ENCODE peak calls at places on chromosomes 13 and 19, in seven cellular contexts. E is HAP-1, O is heart left ventricle, R is HCT116, K is ovary, T is A673, H is psoas muscle. X is an unnamed sample. For H3K9me3 and H3K4me1, the result is how much of the 10 kb centered on the place peaks cover.

GRCh38 chr13:21583496-21583895 is 20.5 kb downstream of the MICU2 start:
- DNase-seq in T (peak), O (no peak), R (no peak), K (no peak), E (no peak), H (no peak), X (peak)

GRCh38 chr13:44459674-44460073 is 86.0 kb downstream of the SERP2 start:
- DNase-seq in E (no peak), R (no peak), K (no peak), T (no peak), O (no peak), H (peak), X (no peak)

GRCh38 chr19:47071731-47072130 is 23.3 kb upstream of the TMEM160 start:
- DNase-seq in O (no peak), R (no peak), K (no peak), T (no peak), H (no peak), E (no peak), X (no peak)

GRCh38 chr13:36480726-36481485 is 48.6 kb downstream of the CCNA1 start:
- DNase-seq in K (no peak), O (no peak), E (no peak), T (peak), H (no peak), R (no peak), X (no peak)

GRCh38 chr19:4533334-4533733 is 1.7 kb downstream of the PLIN5 start:
- DNase-seq in O (no peak), H (no peak), T (no peak), R (no peak), E (no peak), K (no peak), X (no peak)

GRCh38 chr19:4338441-4339350 is at the start of gene STAP2:
- DNase-seq in O (no peak), T (no peak), K (peak), E (no peak), H (no peak), R (no peak), X (no peak)

GRCh38 chr13:41289463-41289881 is 21.6 kb upstream of the NAA16 start:
- DNase-seq in T (no peak), R (no peak), O (no peak), H (no peak), E (no peak), K (no peak), X (no peak)

GRCh38 chr19:5144545-5145179 is 175.7 kb downstream of the KDM4B start:
- DNase-seq in E (no peak), K (peak), H (peak), O (peak), T (no peak), R (no peak), X (no peak)

GRCh38 chr19:53545271-53546065 is 7.5 kb downstream of the ZNF331 start:
- DNase-seq in T (no peak), K (no peak), H (no peak), E (no peak), O (no peak), R (no peak), X (no peak)

GRCh38 chr19:1853295-1854031 is 5.2 kb upstream of the REXO1 start:
- DNase-seq in E (peak), O (peak), R (peak), K (peak), T (peak), H (peak), X (no peak)

GRCh38 chr19:19026299-19026971 is 6.9 kb downstream of the SUGP2 start:
- DNase-seq in H (no peak), T (no peak), E (no peak), K (no peak), O (no peak), R (no peak), X (no peak)

GRCh38 chr13:34627905-34628682 is 314.0 kb upstream of the NBEA start:
- DNase-seq in H (no peak), K (no peak), T (no peak), E (no peak), R (no peak), O (no peak), X (no peak)

GRCh38 chr19:31277516-31277915 is 71.7 kb downstream of the TSHZ3 start:
- DNase-seq in R (no peak), O (no peak), H (no peak), E (no peak), T (no peak), K (no peak), X (no peak)

GRCh38 chr13:18960637-18961227 is 220.9 kb downstream of the TUBA3C start:
- DNase-seq in O (no peak), K (no peak), E (no peak), T (no peak), H (no peak), R (no peak), X (no peak)

GRCh38 chr13:18961383-18962117 is 220.1 kb downstream of the TUBA3C start:
- DNase-seq in R (no peak), O (no peak), T (no peak), E (no peak), K (no peak), H (no peak), X (no peak)

GRCh38 chr13:18959996-18960395 is 221.6 kb downstream of the TUBA3C start:
- DNase-seq in T (no peak), E (no peak), H (no peak), K (no peak), R (no peak), O (no peak), X (no peak)

GRCh38 chr13:18964942-18965341 is 216.7 kb downstream of the TUBA3C start:
- DNase-seq in O (no peak), R (no peak), H (no peak), E (no peak), T (no peak), K (no peak), X (no peak)

GRCh38 chr13:18962168-18962734 is 219.4 kb downstream of the TUBA3C start:
- DNase-seq in K (no peak), E (no peak), H (no peak), R (no peak), O (no peak), T (no peak), X (no peak)
- H3K9me3 ChIP-seq in K (under half), E (under half), H (under half), R (under half), O (under half), T (under half), X (under half)

GRCh38 chr13:26952551-26953138 is 192.1 kb upstream of the GPR12 start:
- DNase-seq in R (no peak), K (no peak), H (no peak), T (no peak), O (no peak), E (no peak), X (no peak)

GRCh38 chr13:26949701-26950345 is 189.2 kb upstream of the GPR12 start:
- DNase-seq in E (no peak), O (no peak), K (no peak), H (no peak), T (no peak), R (no peak), X (no peak)

GRCh38 chr13:26951581-26952177 is 191.1 kb upstream of the GPR12 start:
- DNase-seq in H (no peak), T (no peak), O (no peak), E (no peak), R (no peak), K (no peak), X (no peak)

GRCh38 chr13:26950968-26951367 is 190.4 kb upstream of the GPR12 start:
- DNase-seq in R (no peak), O (no peak), T (no peak), K (no peak), H (no peak), E (no peak), X (no peak)

GRCh38 chr13:26950546-26950945 is 190.0 kb upstream of the GPR12 start:
- DNase-seq in K (no peak), O (no peak), H (no peak), R (no peak), E (no peak), T (no peak), X (no peak)
- H3K4me1 ChIP-seq in K (under half), O (under half), H (under half), R (under half), E (under half), T (under half), X (under half)

DNA sequence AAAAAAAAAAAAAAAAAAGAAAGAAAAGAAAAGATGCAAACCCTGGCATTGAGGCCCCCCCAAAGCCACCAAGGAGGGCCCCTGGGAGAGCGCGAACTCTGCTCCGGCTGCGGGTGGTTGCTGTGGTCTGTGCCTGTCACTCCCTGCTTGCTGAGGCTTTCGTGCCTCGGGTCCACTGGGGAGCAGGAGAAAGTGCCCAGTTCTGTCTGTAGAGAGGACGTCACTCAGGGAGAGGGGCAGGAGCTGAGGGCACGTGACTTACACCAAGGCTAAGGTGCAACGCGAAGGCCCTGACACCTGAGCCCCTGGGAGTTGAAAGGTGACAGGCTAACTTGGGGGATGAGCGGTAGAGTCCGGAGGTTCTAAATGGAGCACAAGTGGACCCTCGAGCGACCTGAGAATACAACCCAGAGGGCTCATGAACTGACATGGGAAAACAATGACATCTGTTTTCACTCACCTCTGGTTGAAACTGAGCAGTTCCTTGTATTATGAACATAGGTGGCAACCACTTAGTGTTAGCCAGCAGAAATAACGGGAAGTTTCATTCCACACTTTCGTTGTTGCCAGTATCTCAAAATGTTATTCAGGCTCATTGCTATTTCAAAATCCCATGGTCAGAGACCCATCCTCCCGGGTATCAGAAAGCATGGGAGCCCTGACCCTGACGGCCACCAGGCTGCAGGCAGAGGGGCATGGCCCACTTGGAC is 69.2 kb upstream of the TM9SF2 start:
- DNase-seq in K (no peak), R (no peak), E (no peak), O (no peak), H (no peak), T (no peak), X (no peak)
- H3K4me3 ChIP-seq in K (no peak), R (peak), E (no peak), O (peak), H (peak), T (no peak), X (no peak)

DNA sequence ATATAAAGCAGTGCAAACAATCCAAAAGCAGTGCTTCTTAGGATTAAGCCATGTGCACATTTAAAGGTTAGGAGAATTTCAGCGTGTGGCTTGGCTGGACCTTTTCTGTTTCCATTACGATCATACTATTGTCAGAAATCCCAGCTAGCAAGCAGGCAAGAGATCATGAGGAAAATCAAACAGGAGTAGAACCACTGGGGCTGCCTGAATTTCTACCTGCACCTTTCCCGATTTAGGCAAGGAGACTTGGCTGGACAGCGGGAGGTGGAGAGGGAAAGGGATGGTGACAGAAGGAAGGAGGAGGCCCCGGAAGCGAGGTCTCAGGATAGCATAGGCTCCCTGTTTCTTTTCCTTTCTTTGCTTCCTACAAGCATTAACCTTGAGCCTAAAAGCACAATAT is 102.5 kb downstream of the FGF14 start:
- DNase-seq in O (no peak), H (no peak), R (no peak), K (no peak), T (no peak), E (no peak), X (no peak)
- H3K9me3 ChIP-seq in O (under half), H (under half), R (under half), K (under half), T (under half), E (under half), X (under half)

DNA sequence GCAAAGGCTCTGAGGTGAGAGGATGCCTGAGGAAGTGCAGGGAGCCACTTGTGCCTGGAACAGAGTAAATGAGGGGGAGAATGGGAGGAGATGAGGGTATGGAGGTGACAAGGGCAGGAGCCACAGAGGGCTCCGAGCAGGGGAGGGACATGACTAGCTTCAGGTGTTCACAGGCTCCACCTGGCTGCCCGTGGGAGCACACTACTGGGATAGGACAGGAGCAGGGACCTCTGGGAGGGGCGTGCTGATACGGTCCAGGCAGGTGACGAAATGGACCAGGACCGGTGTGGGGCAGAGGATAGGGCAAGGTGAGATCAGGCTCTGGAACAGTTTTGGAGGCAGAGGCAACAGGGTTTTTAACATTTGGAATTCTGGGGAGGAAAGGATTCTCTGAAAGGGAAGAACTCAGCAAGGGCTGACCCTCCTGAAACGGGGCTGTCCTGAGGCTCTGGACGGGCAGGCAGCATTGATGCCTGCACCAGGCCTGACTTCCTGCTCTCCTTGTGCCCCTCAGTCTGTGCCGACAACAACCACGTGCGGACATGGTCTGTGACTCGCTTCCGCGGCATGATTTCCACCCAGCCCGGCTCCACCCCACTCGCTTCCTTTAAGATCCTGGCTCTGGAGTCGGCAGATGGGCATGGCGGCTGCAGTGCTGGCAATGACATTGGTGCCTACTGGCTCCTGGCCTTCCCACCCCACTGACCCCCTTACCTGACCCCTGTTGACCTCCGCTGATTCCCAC is 11.6 kb downstream of the SHKBP1 start:
- DNase-seq in R (peak), O (no peak), T (no peak), E (no peak), K (no peak), H (no peak), X (no peak)
- H3K4me1 ChIP-seq in R (under half), O (under half), T (under half), E (under half), K (under half), H (under half), X (under half)

DNA sequence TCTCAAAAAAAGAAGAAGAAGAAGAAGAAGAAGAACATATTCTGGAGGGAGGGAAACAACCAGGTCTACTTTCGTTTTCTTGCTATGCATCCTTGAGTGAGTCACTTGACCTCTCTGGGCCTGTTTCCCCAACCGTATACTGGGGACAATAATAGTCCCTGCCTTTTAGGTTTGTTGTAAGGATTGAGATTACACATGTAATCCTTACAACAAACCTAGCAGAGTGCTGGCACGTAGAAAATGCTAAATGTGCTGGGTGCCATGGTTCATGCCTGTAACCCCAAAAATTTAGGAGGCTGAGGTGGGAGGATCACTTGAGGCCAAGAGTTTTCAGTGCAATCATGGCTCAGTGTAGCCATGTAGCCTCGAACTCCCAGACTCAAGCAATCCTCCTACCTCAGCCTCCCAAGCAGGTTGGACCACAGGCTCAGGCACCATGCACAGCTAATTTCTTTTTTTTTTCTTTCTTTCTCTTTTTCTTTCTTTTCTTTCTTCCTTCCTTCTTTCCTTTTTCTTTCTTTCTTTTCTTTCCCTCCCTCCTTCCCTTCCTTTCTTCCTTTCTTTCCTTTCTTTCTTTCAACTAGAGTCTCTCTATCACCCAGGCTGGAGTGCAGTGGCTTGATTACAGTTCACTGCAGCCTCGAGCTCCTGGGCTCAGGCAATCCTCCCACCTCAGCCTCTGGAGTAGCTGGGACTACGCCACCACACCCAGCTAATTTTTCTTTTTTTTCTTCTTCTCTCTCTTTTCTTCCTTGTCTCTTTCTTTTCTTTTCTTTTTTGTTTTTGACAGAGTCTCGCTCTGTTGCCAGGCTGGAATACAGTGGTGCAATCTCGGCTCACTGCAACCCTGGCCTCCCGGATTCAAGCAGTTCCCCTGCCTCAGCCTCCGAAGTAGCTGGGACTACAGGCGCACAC is 7.0 kb downstream of the IER2 start:
- DNase-seq in H (no peak), R (no peak), E (no peak), T (no peak), O (no peak), K (no peak), X (no peak)
- H3K4me3 ChIP-seq in H (no peak), R (no peak), E (no peak), T (no peak), O (no peak), K (no peak), X (no peak)

GRCh38 chr13:47959468-47960088 is 41.5 kb downstream of the SUCLA2 start:
- DNase-seq in O (no peak), R (no peak), H (no peak), E (no peak), K (no peak), T (no peak), X (no peak)

GRCh38 chr13:47962237-47962636 is 38.8 kb downstream of the SUCLA2 start:
- DNase-seq in T (no peak), K (no peak), O (no peak), H (no peak), R (no peak), E (no peak), X (no peak)

GRCh38 chr13:47964863-47965262 is 36.2 kb downstream of the SUCLA2 start:
- DNase-seq in O (no peak), E (no peak), H (no peak), R (no peak), T (no peak), K (no peak), X (no peak)
- H3K9me3 ChIP-seq in O (under half), E (under half), H (under half), R (under half), T (under half), K (under half), X (under half)

GRCh38 chr13:48443442-48444208 is 30.7 kb upstream of the LPAR6 start:
- DNase-seq in O (no peak), H (no peak), K (no peak), R (no peak), E (no peak), T (no peak), X (no peak)
- H3K4me1 ChIP-seq in O (under half), H (under half), K (under half), R (under half), E (under half), T (under half), X (under half)